ENCODE peak calls at places on chromosome 17, in four cellular contexts. V is HCEC 1CT, R is left kidney, A is omental fat pad. W is an unnamed sample.

GRCh38 chr17:81958633-81959342 is 2.2 kb downstream of the NOTUM start:
- DNase-seq in V (no peak), R (no peak), A (no peak), W (no peak)

GRCh38 chr17:57714660-57715059 is 30.4 kb downstream of the CCDC182 start:
- DNase-seq in V (no peak), R (peak), A (no peak), W (no peak)

GRCh38 chr17:77440571-77440981 is 299.8 kb downstream of the SEC14L1 start:
- DNase-seq in V (no peak), R (no peak), A (no peak), W (no peak)

GRCh38 chr17:11081342-11081741 is 159.7 kb upstream of the SHISA6 start:
- DNase-seq in V (no peak), R (no peak), A (no peak), W (no peak)

GRCh38 chr17:6070895-6071511 is 824 bp downstream of the WSCD1 start:
- DNase-seq in V (no peak), R (peak), A (no peak), W (peak)

GRCh38 chr17:15334266-15334665 is 7.1 kb downstream of the TEKT3 start:
- DNase-seq in V (no peak), R (no peak), A (no peak), W (no peak)

GRCh38 chr17:27105636-27106035 is 188.3 kb upstream of the WSB1 start:
- DNase-seq in V (no peak), R (no peak), A (no peak), W (no peak)

GRCh38 chr17:63985387-63986140 is 12.6 kb upstream of the PRR29 start:
- DNase-seq in V (no peak), R (no peak), A (no peak), W (no peak)

GRCh38 chr17:49849711-49850610 is 2.1 kb upstream of the TAC4 start:
- DNase-seq in V (no peak), R (no peak), A (no peak), W (no peak)

GRCh38 chr17:59190806-59191205 is 19.0 kb upstream of the SMG8 start:
- DNase-seq in V (no peak), R (no peak), A (no peak), W (no peak)

GRCh38 chr17:50429793-50430192 is 3.8 kb downstream of the ACSF2 start:
- DNase-seq in V (no peak), R (no peak), A (no peak), W (no peak)

GRCh38 chr17:21573961-21574610 is 118.2 kb upstream of the KCNJ18 start:
- DNase-seq in V (peak), R (peak), A (no peak), W (peak)

GRCh38 chr17:9443811-9444210 is 131.8 kb downstream of the STX8 start:
- DNase-seq in V (no peak), R (no peak), A (no peak), W (no peak)

GRCh38 chr17:73998246-73999220 is 204.9 kb upstream of the RPL38 start:
- DNase-seq in V (no peak), R (peak), A (no peak), W (peak)

GRCh38 chr17:68527314-68527713 is 15.1 kb downstream of the PRKAR1A start:
- DNase-seq in V (no peak), R (no peak), A (no peak), W (no peak)

GRCh38 chr17:33981713-33982601 is 273.1 kb upstream of the CCL2 start:
- DNase-seq in V (no peak), R (peak), A (no peak), W (no peak)

GRCh38 chr17:3475812-3476686 is at the start of gene ASPA:
- DNase-seq in V (peak), R (peak), A (no peak), W (no peak)

GRCh38 chr17:38894276-38894675 is 24.4 kb downstream of the LASP1 start:
- DNase-seq in V (no peak), R (no peak), A (no peak), W (no peak)

GRCh38 chr17:37708616-37709212 is 36.1 kb downstream of the HNF1B start:
- DNase-seq in V (no peak), R (peak), A (no peak), W (no peak)

GRCh38 chr17:18356624-18357023 is 6.7 kb downstream of the SHMT1 start:
- DNase-seq in V (peak), R (no peak), A (no peak), W (no peak)

GRCh38 chr17:18026408-18026776 is 12.6 kb downstream of the ATPAF2 start:
- DNase-seq in V (peak), R (no peak), A (no peak), W (no peak)

GRCh38 chr17:65062168-65062915 is 5.8 kb upstream of the GNA13 start:
- DNase-seq in V (no peak), R (no peak), A (no peak), W (peak)

GRCh38 chr17:146983-147761 is 9.8 kb downstream of the SCGB1C2 start:
- DNase-seq in V (no peak), R (no peak), A (peak), W (no peak)

GRCh38 chr17:20022701-20023100 is 13.5 kb downstream of the SPECC1 start:
- DNase-seq in V (no peak), R (no peak), A (no peak), W (no peak)

GRCh38 chr17:64498308-64499203 is 1.7 kb upstream of the POLG2 start:
- DNase-seq in V (peak), R (no peak), A (no peak), W (no peak)

GRCh38 chr17:44209786-44210341 is 9.6 kb downstream of the UBTF start:
- DNase-seq in V (no peak), R (no peak), A (no peak), W (no peak)

GRCh38 chr17:42674755-42675347 is 1.9 kb downstream of the PLEKHH3 start:
- DNase-seq in V (no peak), R (peak), A (no peak), W (no peak)

GRCh38 chr17:11490171-11490760 is 108.0 kb upstream of the DNAH9 start:
- DNase-seq in V (no peak), R (peak), A (no peak), W (peak)

GRCh38 chr17:36463916-36464764 is 22.3 kb upstream of the ZNHIT3 start:
- DNase-seq in V (peak), R (peak), A (no peak), W (peak)

GRCh38 chr17:61770043-61770442 is 93.3 kb downstream of the BRIP1 start:
- DNase-seq in V (peak), R (no peak), A (no peak), W (no peak)

GRCh38 chr17:8609910-8610309 is 20.6 kb downstream of the MYH10 start:
- DNase-seq in V (no peak), R (no peak), A (no peak), W (no peak)

GRCh38 chr17:81418710-81419332 is 23.6 kb downstream of the BAHCC1 start:
- DNase-seq in V (no peak), R (no peak), A (no peak), W (no peak)